ENCODE peak calls at places on chromosomes 13 and 19, in eight cellular contexts. One of them, this sample, is unnamed.
A peak's percentile ranks its signal among the peaks of the same experiment; 100 is the strongest.

GRCh38 chr19:56971230-56971629 is 130.7 kb upstream of the PEG3 start:
- DNase-seq in mucosa of descending colon: no peak
- DNase-seq in GM23248: no peak
- DNase-seq in breast epithelium: no peak
- DNase-seq in effector memory CD4-positive, alpha-beta T cell: no peak
- DNase-seq in SJSA1: no peak
- DNase-seq in uterus: no peak
- DNase-seq in astrocyte: no peak
- DNase-seq in this sample: no peak

GRCh38 chr13:98785405-98785804 is 32.9 kb upstream of the SLC15A1 start:
- DNase-seq in mucosa of descending colon: no peak
- DNase-seq in GM23248: no peak
- DNase-seq in breast epithelium: no peak
- DNase-seq in effector memory CD4-positive, alpha-beta T cell: no peak
- DNase-seq in SJSA1: no peak
- DNase-seq in uterus: no peak
- DNase-seq in astrocyte: no peak
- DNase-seq in this sample: peak; percentile 20

GRCh38 chr13:50715402-50716146 is 127.9 kb downstream of the DLEU7 start:
- DNase-seq in mucosa of descending colon: peak; percentile 33
- DNase-seq in GM23248: no peak
- DNase-seq in breast epithelium: no peak
- DNase-seq in effector memory CD4-positive, alpha-beta T cell: no peak
- DNase-seq in SJSA1: no peak
- DNase-seq in uterus: no peak
- DNase-seq in astrocyte: no peak
- DNase-seq in this sample: no peak

GRCh38 chr13:89695343-89696257 is 1651.9 kb upstream of the MIR17HG start:
- DNase-seq in mucosa of descending colon: no peak
- DNase-seq in GM23248: peak; percentile 41
- DNase-seq in breast epithelium: no peak
- DNase-seq in effector memory CD4-positive, alpha-beta T cell: no peak
- DNase-seq in SJSA1: no peak
- DNase-seq in uterus: no peak
- DNase-seq in astrocyte: peak; percentile 24
- DNase-seq in this sample: peak; percentile 56

GRCh38 chr13:48400820-48401219 is 12.1 kb downstream of the LPAR6 start:
- DNase-seq in mucosa of descending colon: no peak
- DNase-seq in GM23248: peak; percentile 80
- DNase-seq in breast epithelium: no peak
- DNase-seq in effector memory CD4-positive, alpha-beta T cell: no peak
- DNase-seq in SJSA1: no peak
- DNase-seq in uterus: no peak
- DNase-seq in astrocyte: peak; percentile 71
- DNase-seq in this sample: peak; percentile 84

GRCh38 chr19:15216363-15216762 is 15.6 kb upstream of the NOTCH3 start:
- DNase-seq in mucosa of descending colon: no peak
- DNase-seq in GM23248: no peak
- DNase-seq in breast epithelium: no peak
- DNase-seq in effector memory CD4-positive, alpha-beta T cell: no peak
- DNase-seq in SJSA1: no peak
- DNase-seq in uterus: no peak
- DNase-seq in astrocyte: no peak
- DNase-seq in this sample: peak; percentile 34

GRCh38 chr13:97134364-97135095 is 87.6 kb upstream of the MBNL2 start:
- DNase-seq in mucosa of descending colon: no peak
- DNase-seq in GM23248: no peak
- DNase-seq in breast epithelium: no peak
- DNase-seq in effector memory CD4-positive, alpha-beta T cell: no peak
- DNase-seq in SJSA1: no peak
- DNase-seq in uterus: no peak
- DNase-seq in astrocyte: peak; percentile 47
- DNase-seq in this sample: no peak

GRCh38 chr13:30659980-30660379 is 42.3 kb downstream of the USPL1 start:
- DNase-seq in mucosa of descending colon: no peak
- DNase-seq in GM23248: no peak
- DNase-seq in breast epithelium: no peak
- DNase-seq in effector memory CD4-positive, alpha-beta T cell: no peak
- DNase-seq in SJSA1: no peak
- DNase-seq in uterus: no peak
- DNase-seq in astrocyte: no peak
- DNase-seq in this sample: no peak

GRCh38 chr13:44471686-44472085 is 98.1 kb downstream of the SERP2 start:
- DNase-seq in mucosa of descending colon: no peak
- DNase-seq in GM23248: peak; percentile 59
- DNase-seq in breast epithelium: no peak
- DNase-seq in effector memory CD4-positive, alpha-beta T cell: no peak
- DNase-seq in SJSA1: no peak
- DNase-seq in uterus: no peak
- DNase-seq in astrocyte: peak; percentile 63
- DNase-seq in this sample: no peak

GRCh38 chr19:15562861-15563260 is 52.2 kb upstream of the CYP4F8 start:
- DNase-seq in mucosa of descending colon: no peak
- DNase-seq in GM23248: peak; percentile 26
- DNase-seq in breast epithelium: peak; percentile 46
- DNase-seq in effector memory CD4-positive, alpha-beta T cell: no peak
- DNase-seq in SJSA1: no peak
- DNase-seq in uterus: no peak
- DNase-seq in astrocyte: no peak
- DNase-seq in this sample: no peak

GRCh38 chr19:9547870-9548269 is 9.4 kb upstream of the ZNF426 start:
- DNase-seq in mucosa of descending colon: no peak
- DNase-seq in GM23248: no peak
- DNase-seq in breast epithelium: no peak
- DNase-seq in effector memory CD4-positive, alpha-beta T cell: no peak
- DNase-seq in SJSA1: no peak
- DNase-seq in uterus: no peak
- DNase-seq in astrocyte: no peak
- DNase-seq in this sample: no peak

GRCh38 chr13:85141425-85141824 is 657.8 kb downstream of the SLITRK6 start:
- DNase-seq in mucosa of descending colon: no peak
- DNase-seq in GM23248: no peak
- DNase-seq in breast epithelium: no peak
- DNase-seq in effector memory CD4-positive, alpha-beta T cell: no peak
- DNase-seq in SJSA1: no peak
- DNase-seq in uterus: no peak
- DNase-seq in astrocyte: no peak
- DNase-seq in this sample: no peak

DNA sequence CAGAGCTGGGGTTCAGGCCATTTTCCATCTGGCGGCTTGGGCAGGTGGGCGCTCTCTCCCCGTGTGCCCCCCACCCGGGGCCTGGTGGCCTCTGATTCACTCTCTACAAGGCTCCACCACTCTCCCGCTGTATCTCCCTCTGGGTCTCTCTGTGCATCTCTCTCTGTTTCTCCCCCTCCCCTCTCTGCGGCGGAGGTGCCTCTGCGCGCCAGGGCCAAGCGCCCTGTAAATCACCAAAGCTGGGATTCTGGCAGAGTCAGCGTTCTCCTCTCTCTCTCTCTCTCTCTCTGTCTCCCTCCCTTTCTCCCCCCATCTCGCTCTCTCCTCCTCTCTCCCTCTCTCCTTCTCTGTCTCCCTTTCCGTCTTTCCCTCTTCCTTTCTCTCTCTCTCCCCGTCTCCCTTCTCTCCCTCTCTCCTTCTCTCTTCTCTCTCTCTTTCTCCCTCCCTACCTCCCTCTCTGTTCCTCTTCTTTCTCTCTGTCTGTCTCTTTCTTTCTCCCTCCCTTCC is 3.9 kb downstream of the NFIC start:
- DNase-seq in mucosa of descending colon: no peak
- DNase-seq in GM23248: peak; percentile 34
- DNase-seq in breast epithelium: no peak
- DNase-seq in effector memory CD4-positive, alpha-beta T cell: no peak
- DNase-seq in SJSA1: no peak
- DNase-seq in uterus: peak; percentile 76
- DNase-seq in astrocyte: no peak
- DNase-seq in this sample: no peak
- H3K4me1 ChIP-seq in mucosa of descending colon: peaks cover 5% of the 10 kb centered on the region
- H3K4me1 ChIP-seq in GM23248: peaks cover 29% of the 10 kb centered on the region
- H3K4me1 ChIP-seq in breast epithelium: peaks cover 4% of the 10 kb centered on the region
- H3K4me1 ChIP-seq in effector memory CD4-positive, alpha-beta T cell: peaks cover 17% of the 10 kb centered on the region
- H3K4me1 ChIP-seq in SJSA1: peaks cover 33% of the 10 kb centered on the region
- H3K4me1 ChIP-seq in uterus: peaks cover 20% of the 10 kb centered on the region
- H3K4me1 ChIP-seq in astrocyte: peaks cover 49% of the 10 kb centered on the region
- H3K4me1 ChIP-seq in this sample: no peaks in the 10 kb centered on the region

GRCh38 chr19:19464339-19465098 is 50.8 kb downstream of the TSSK6 start:
- DNase-seq in mucosa of descending colon: no peak
- DNase-seq in GM23248: peak; percentile 71
- DNase-seq in breast epithelium: no peak
- DNase-seq in effector memory CD4-positive, alpha-beta T cell: no peak
- DNase-seq in SJSA1: no peak
- DNase-seq in uterus: no peak
- DNase-seq in astrocyte: peak; percentile 62
- DNase-seq in this sample: peak; percentile 55

GRCh38 chr19:19465436-19466070 is 49.8 kb downstream of the TSSK6 start:
- DNase-seq in mucosa of descending colon: no peak
- DNase-seq in GM23248: no peak
- DNase-seq in breast epithelium: no peak
- DNase-seq in effector memory CD4-positive, alpha-beta T cell: no peak
- DNase-seq in SJSA1: no peak
- DNase-seq in uterus: no peak
- DNase-seq in astrocyte: no peak
- DNase-seq in this sample: no peak

GRCh38 chr19:19461671-19462622 is 53.4 kb downstream of the TSSK6 start:
- DNase-seq in mucosa of descending colon: peak; percentile 82
- DNase-seq in GM23248: no peak
- DNase-seq in breast epithelium: no peak
- DNase-seq in effector memory CD4-positive, alpha-beta T cell: no peak
- DNase-seq in SJSA1: no peak
- DNase-seq in uterus: peak; percentile 57
- DNase-seq in astrocyte: peak; percentile 27
- DNase-seq in this sample: no peak

GRCh38 chr19:19461306-19461670 is 54.1 kb downstream of the TSSK6 start:
- DNase-seq in mucosa of descending colon: no peak
- DNase-seq in GM23248: peak; percentile 55
- DNase-seq in breast epithelium: no peak
- DNase-seq in effector memory CD4-positive, alpha-beta T cell: no peak
- DNase-seq in SJSA1: no peak
- DNase-seq in uterus: no peak
- DNase-seq in astrocyte: no peak
- DNase-seq in this sample: no peak

DNA sequence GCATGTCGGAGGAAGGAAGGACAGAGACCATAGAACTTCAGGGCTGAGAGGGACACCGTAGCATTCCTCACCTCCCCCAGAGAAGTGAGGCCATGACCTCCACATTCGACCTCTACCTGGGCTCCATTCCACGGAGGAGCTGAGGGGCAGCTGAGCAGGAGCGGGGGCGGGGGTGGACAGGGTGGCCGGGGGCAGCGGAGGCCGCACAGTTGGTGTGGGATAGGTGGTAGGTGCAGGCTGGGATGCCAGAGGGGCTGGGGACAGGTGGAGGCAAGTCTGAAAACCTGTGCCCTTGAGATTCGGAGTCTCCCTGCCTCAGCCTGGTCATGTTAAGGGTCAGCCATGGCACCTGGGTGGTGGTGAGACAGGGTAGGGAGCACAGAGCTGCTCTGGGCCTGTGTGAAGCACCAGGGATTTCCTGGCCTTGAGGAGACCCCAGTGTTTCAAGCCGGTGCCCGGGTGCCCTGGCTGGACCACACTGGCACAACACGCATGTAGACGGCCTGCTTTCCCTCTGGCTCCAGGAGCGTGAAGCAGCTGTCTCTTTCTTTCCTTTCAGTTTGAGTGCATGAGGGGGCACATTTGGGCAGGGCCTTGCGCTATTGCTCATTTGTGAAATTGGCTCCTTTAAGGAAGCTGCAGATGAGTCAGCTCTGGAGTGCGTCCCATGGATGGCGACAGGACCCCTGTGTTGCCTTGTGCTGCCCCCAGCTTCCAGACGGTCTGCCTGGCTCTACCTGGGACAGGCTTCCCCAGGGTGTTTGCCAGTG is 51.8 kb downstream of the TSSK6 start:
- DNase-seq in mucosa of descending colon: no peak
- DNase-seq in GM23248: peak; percentile 93
- DNase-seq in breast epithelium: no peak
- DNase-seq in effector memory CD4-positive, alpha-beta T cell: no peak
- DNase-seq in SJSA1: no peak
- DNase-seq in uterus: peak; percentile 63
- DNase-seq in astrocyte: peak; percentile 78
- DNase-seq in this sample: no peak
- H3K4me1 ChIP-seq in mucosa of descending colon: peaks cover 54% of the 10 kb centered on the region
- H3K4me1 ChIP-seq in GM23248: peaks cover 62% of the 10 kb centered on the region
- H3K4me1 ChIP-seq in breast epithelium: peaks cover 25% of the 10 kb centered on the region
- H3K4me1 ChIP-seq in effector memory CD4-positive, alpha-beta T cell: peaks cover 55% of the 10 kb centered on the region
- H3K4me1 ChIP-seq in SJSA1: peaks cover 20% of the 10 kb centered on the region
- H3K4me1 ChIP-seq in uterus: peaks cover 27% of the 10 kb centered on the region
- H3K4me1 ChIP-seq in astrocyte: peaks cover 59% of the 10 kb centered on the region
- H3K4me1 ChIP-seq in this sample: peaks cover 44% of the 10 kb centered on the region

DNA sequence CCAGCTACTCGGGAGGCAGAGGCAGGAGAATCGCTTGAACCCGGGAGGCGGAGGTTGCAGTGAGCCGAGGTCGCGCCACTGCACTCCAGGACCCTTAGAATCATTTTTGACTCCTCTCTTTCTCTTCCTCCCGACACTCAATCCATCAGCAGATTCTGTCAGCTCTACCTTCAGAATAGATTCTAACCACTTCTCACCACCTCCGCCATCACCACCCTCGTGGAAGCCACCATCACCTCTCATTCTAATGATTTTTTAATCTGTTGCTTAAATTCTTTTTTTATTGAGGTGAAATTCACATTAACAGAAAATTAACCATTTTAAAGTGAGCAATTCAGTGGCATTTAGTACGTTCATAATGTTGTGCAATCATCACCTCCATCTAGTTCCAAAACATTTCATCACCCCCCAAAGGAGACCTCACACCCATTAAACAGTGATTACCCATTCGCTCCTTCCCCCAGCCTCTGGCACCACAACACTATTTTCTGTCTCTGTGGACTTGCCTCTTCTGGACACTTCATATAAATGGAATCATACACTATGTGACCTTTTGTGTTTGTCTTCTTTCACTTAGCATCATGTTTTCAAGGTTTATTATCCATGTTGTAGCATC is 5.0 kb upstream of the CCDC61 start:
- DNase-seq in mucosa of descending colon: no peak
- DNase-seq in GM23248: no peak
- DNase-seq in breast epithelium: no peak
- DNase-seq in effector memory CD4-positive, alpha-beta T cell: no peak
- DNase-seq in SJSA1: no peak
- DNase-seq in uterus: no peak
- DNase-seq in astrocyte: no peak
- DNase-seq in this sample: no peak
- H3K4me1 ChIP-seq in mucosa of descending colon: peaks cover 3% of the 10 kb centered on the region
- H3K4me1 ChIP-seq in GM23248: no peaks in the 10 kb centered on the region
- H3K4me1 ChIP-seq in breast epithelium: no peaks in the 10 kb centered on the region
- H3K4me1 ChIP-seq in effector memory CD4-positive, alpha-beta T cell: no peaks in the 10 kb centered on the region
- H3K4me1 ChIP-seq in SJSA1: no peaks in the 10 kb centered on the region
- H3K4me1 ChIP-seq in uterus: no peaks in the 10 kb centered on the region
- H3K4me1 ChIP-seq in astrocyte: no peaks in the 10 kb centered on the region
- H3K4me1 ChIP-seq in this sample: no peaks in the 10 kb centered on the region

DNA sequence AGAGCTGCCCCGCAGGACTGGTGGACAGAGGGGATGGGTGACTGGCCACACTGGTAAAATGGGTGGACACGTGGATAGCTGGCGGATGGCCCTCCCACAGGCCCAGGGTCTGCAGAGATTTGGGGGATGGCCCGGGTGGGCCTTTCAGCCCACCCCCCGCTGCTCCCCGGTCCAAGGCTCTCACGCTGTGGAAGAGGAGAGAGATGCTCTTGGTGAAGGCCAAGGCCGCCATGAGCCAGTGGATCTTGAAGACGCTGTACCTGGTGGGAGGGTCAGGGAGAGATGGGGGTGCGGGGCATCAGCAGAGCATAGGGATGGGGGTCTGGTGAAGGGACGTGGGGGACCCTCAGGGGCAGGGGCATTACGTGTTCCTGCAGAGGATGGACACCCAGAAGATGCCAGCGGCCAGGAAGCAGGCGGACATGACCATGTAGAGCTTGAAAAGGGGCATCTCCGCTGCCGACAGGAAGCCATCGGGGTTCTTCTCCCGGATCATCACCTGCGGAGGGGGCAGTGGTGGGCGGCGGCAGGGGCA is 4.5 kb downstream of the GPR108 start:
- DNase-seq in mucosa of descending colon: no peak
- DNase-seq in GM23248: no peak
- DNase-seq in breast epithelium: no peak
- DNase-seq in effector memory CD4-positive, alpha-beta T cell: no peak
- DNase-seq in SJSA1: no peak
- DNase-seq in uterus: no peak
- DNase-seq in astrocyte: no peak
- DNase-seq in this sample: no peak
- H3K4me1 ChIP-seq in mucosa of descending colon: peaks cover 13% of the 10 kb centered on the region
- H3K4me1 ChIP-seq in GM23248: peaks cover 11% of the 10 kb centered on the region
- H3K4me1 ChIP-seq in breast epithelium: peaks cover 1% of the 10 kb centered on the region
- H3K4me1 ChIP-seq in effector memory CD4-positive, alpha-beta T cell: peaks cover 10% of the 10 kb centered on the region
- H3K4me1 ChIP-seq in SJSA1: peaks cover 10% of the 10 kb centered on the region
- H3K4me1 ChIP-seq in uterus: peaks cover under 1% of the 10 kb centered on the region
- H3K4me1 ChIP-seq in astrocyte: peaks cover 11% of the 10 kb centered on the region
- H3K4me1 ChIP-seq in this sample: no peaks in the 10 kb centered on the region

This sample was measured in foreskin keratinocyte.